ENCODE peak calls at places on chromosomes 3 and 15, in six cellular contexts. O is DMS 273 treated with DMSO at 0.1 percent for 48 hours, A is cerebellum, G is IMR-90, E is left lung, D is HFFc6. Q is an unnamed sample.

GRCh38 chr15:23548071-23548470 is 17.4 kb upstream of the MKRN3 start:
- DNase-seq in O (no peak), A (no peak), G (no peak), E (no peak), D (no peak), Q (no peak)

GRCh38 chr3:30751610-30752299 is 142.7 kb downstream of the GADL1 start:
- DNase-seq in O (peak; percentile 3), A (no peak), G (peak; percentile 62), E (no peak), D (peak; percentile 47), Q (peak; percentile 54)

GRCh38 chr15:100043069-100043641 is 298.6 kb downstream of the ADAMTS17 start:
- DNase-seq in O (no peak), A (no peak), G (peak; percentile 57), E (no peak), D (peak; percentile 19), Q (no peak)

GRCh38 chr15:29935296-29936020 is 113.2 kb upstream of the TJP1 start:
- DNase-seq in O (no peak), A (no peak), G (no peak), E (no peak), D (no peak), Q (peak; percentile 52)

GRCh38 chr3:87706176-87706575 is 352.6 kb downstream of the CGGBP1 start:
- DNase-seq in O (no peak), A (no peak), G (no peak), E (no peak), D (no peak), Q (no peak)

GRCh38 chr3:165885558-165886270 is 48.5 kb upstream of the BCHE start:
- DNase-seq in O (no peak), A (no peak), G (no peak), E (no peak), D (no peak), Q (no peak)

GRCh38 chr3:133448478-133449122 is 48.7 kb downstream of the BFSP2 start:
- DNase-seq in O (no peak), A (no peak), G (no peak), E (no peak), D (no peak), Q (no peak)

GRCh38 chr15:36591534-36592411 is 12.3 kb downstream of the CDIN1 start:
- DNase-seq in O (no peak), A (peak; percentile 48), G (no peak), E (no peak), D (peak; percentile 57), Q (no peak)

GRCh38 chr15:54150255-54150654 is 172.0 kb downstream of the UNC13C start:
- DNase-seq in O (no peak), A (no peak), G (peak; percentile 65), E (no peak), D (no peak), Q (no peak)

GRCh38 chr3:9452417-9452816 is 55.0 kb downstream of the SETD5 start:
- DNase-seq in O (no peak), A (no peak), G (peak; percentile 19), E (no peak), D (no peak), Q (no peak)

GRCh38 chr3:127700406-127700805 is 27.7 kb downstream of the ABTB1 start:
- DNase-seq in O (no peak), A (no peak), G (no peak), E (no peak), D (no peak), Q (no peak)

GRCh38 chr3:133760916-133761315 is 14.7 kb downstream of the TF start:
- DNase-seq in O (no peak), A (no peak), G (no peak), E (no peak), D (no peak), Q (no peak)

GRCh38 chr15:31930967-31931366 is 99.3 kb upstream of the CHRNA7 start:
- DNase-seq in O (no peak), A (no peak), G (no peak), E (no peak), D (no peak), Q (no peak)

GRCh38 chr15:75237316-75237982 is 20.7 kb upstream of the GOLGA6C start:
- DNase-seq in O (no peak), A (no peak), G (no peak), E (no peak), D (no peak), Q (peak; percentile 13)

GRCh38 chr15:80789296-80789695 is 10.1 kb downstream of the CEMIP start:
- DNase-seq in O (no peak), A (no peak), G (peak; percentile 78), E (no peak), D (peak; percentile 17), Q (no peak)

GRCh38 chr15:60384052-60384451 is 13.7 kb downstream of the ANXA2 start:
- DNase-seq in O (no peak), A (no peak), G (peak; percentile 63), E (no peak), D (no peak), Q (no peak)

GRCh38 chr3:14451844-14452533 is 49.6 kb downstream of the SLC6A6 start:
- DNase-seq in O (no peak), A (no peak), G (peak; percentile 98), E (peak; percentile 71), D (peak; percentile 86), Q (no peak)

GRCh38 chr3:114775395-114775794 is 371.7 kb downstream of the ZBTB20 start:
- DNase-seq in O (no peak), A (no peak), G (peak; percentile 29), E (no peak), D (no peak), Q (no peak)

GRCh38 chr3:118772036-118773030 is 262.3 kb downstream of the IGSF11 start:
- DNase-seq in O (no peak), A (no peak), G (no peak), E (no peak), D (no peak), Q (no peak)

GRCh38 chr3:58529516-58530353 is 7.3 kb downstream of the ACOX2 start:
- DNase-seq in O (no peak), A (no peak), G (no peak), E (no peak), D (no peak), Q (peak; percentile 88)

GRCh38 chr15:32828507-32829186 is 110.8 kb downstream of the GREM1 start:
- DNase-seq in O (no peak), A (no peak), G (peak; percentile 96), E (no peak), D (peak; percentile 93), Q (no peak)

GRCh38 chr15:93048759-93049161 is 40.3 kb downstream of the RGMA start:
- DNase-seq in O (peak; percentile 36), A (peak; percentile 23), G (no peak), E (peak; percentile 82), D (no peak), Q (no peak)

GRCh38 chr3:45414823-45415222 is 26.4 kb downstream of the LARS2 start:
- DNase-seq in O (no peak), A (no peak), G (no peak), E (no peak), D (no peak), Q (no peak)

GRCh38 chr3:143298886-143299535 is 179.4 kb downstream of the CHST2 start:
- DNase-seq in O (no peak), A (no peak), G (no peak), E (no peak), D (no peak), Q (no peak)

GRCh38 chr3:157125101-157125500 is 34.8 kb downstream of the CCNL1 start:
- DNase-seq in O (no peak), A (no peak), G (no peak), E (no peak), D (no peak), Q (no peak)

GRCh38 chr3:56881035-56881575 is 79.4 kb upstream of the ARHGEF3 start:
- DNase-seq in O (no peak), A (no peak), G (peak; percentile 3), E (no peak), D (no peak), Q (no peak)

GRCh38 chr15:51697150-51697549 is 15.8 kb downstream of the SCG3 start:
- DNase-seq in O (no peak), A (no peak), G (no peak), E (no peak), D (no peak), Q (no peak)

GRCh38 chr15:91948001-91948608 is 94.6 kb downstream of the SLCO3A1 start:
- DNase-seq in O (no peak), A (peak; percentile 76), G (peak; percentile 73), E (no peak), D (peak; percentile 9), Q (peak; percentile 37)

GRCh38 chr3:29804044-29804443 is 523.2 kb downstream of the RBMS3 start:
- DNase-seq in O (no peak), A (no peak), G (no peak), E (no peak), D (no peak), Q (no peak)

GRCh38 chr3:62159693-62160092 is 213.7 kb downstream of the FEZF2 start:
- DNase-seq in O (no peak), A (no peak), G (peak; percentile 52), E (no peak), D (no peak), Q (no peak)